ENCODE peak calls at places on chromosome 10, in seven cellular contexts. R is fibroblast of lung; W is activated T-cell treated with anti-CD3 and anti-CD28 coated beads, Interleukin-2, amount 50 U/mL, for 72 hours; K is BE2C; A is stimulated activated CD8-positive, alpha-beta memory T cell treated with anti-CD3 and anti-CD28 coated beads, Interleukin-15, amount 100 ng/mL, for 1 hour; Q is HS-27A; J is heart right ventricle. N is an unnamed sample.

GRCh38 chr10:93461807-93462178 is 20.3 kb downstream of the MYOF start:
- DNase-seq in R (peak; percentile 89), W (no peak), K (peak; percentile 18), A (no peak), Q (no peak), J (no peak), N (no peak)

GRCh38 chr10:105691811-105692210 is 1050.7 kb downstream of the SORCS3 start:
- DNase-seq in R (peak; percentile 12), W (no peak), K (no peak), A (no peak), Q (peak; percentile 9), J (no peak), N (no peak)

GRCh38 chr10:49624629-49625028 is 10.8 kb downstream of the CHAT start:
- DNase-seq in R (no peak), W (no peak), K (no peak), A (no peak), Q (no peak), J (no peak), N (no peak)

GRCh38 chr10:113021268-113022028 is 71.4 kb downstream of the TCF7L2 start:
- DNase-seq in R (no peak), W (no peak), K (no peak), A (no peak), Q (no peak), J (no peak), N (peak; percentile 70)

GRCh38 chr10:79152423-79152817 is 83.7 kb downstream of the ZMIZ1 start:
- DNase-seq in R (no peak), W (no peak), K (no peak), A (no peak), Q (no peak), J (no peak), N (no peak)

GRCh38 chr10:6409982-6410694 is 169.9 kb downstream of the PRKCQ start:
- DNase-seq in R (peak; percentile 51), W (peak; percentile 48), K (no peak), A (peak; percentile 18), Q (no peak), J (peak; percentile 34), N (no peak)

GRCh38 chr10:69686866-69687265 is 56.8 kb downstream of the FAM241B start:
- DNase-seq in R (no peak), W (no peak), K (no peak), A (no peak), Q (no peak), J (no peak), N (no peak)

GRCh38 chr10:35447693-35448407 is 111.5 kb downstream of the CCNY start:
- DNase-seq in R (peak; percentile 92), W (no peak), K (peak; percentile 25), A (no peak), Q (peak; percentile 41), J (no peak), N (no peak)

GRCh38 chr10:97136744-97137143 is 49.0 kb downstream of the SLIT1 start:
- DNase-seq in R (no peak), W (no peak), K (no peak), A (no peak), Q (no peak), J (no peak), N (no peak)

GRCh38 chr10:99658622-99659030 is 683 bp upstream of the ENTPD7 start:
- DNase-seq in R (peak; percentile 71), W (peak; percentile 82), K (peak; percentile 16), A (peak; percentile 4), Q (no peak), J (peak; percentile 55), N (no peak)

GRCh38 chr10:13706604-13707003 is 119.8 kb downstream of the PRPF18 start:
- DNase-seq in R (peak; percentile 35), W (no peak), K (no peak), A (no peak), Q (no peak), J (no peak), N (no peak)

GRCh38 chr10:70886921-70887665 is 1.3 kb downstream of the PCBD1 start:
- DNase-seq in R (no peak), W (no peak), K (no peak), A (no peak), Q (no peak), J (no peak), N (no peak)

GRCh38 chr10:68572151-68572550 is 12.0 kb downstream of the TET1 start:
- DNase-seq in R (no peak), W (no peak), K (no peak), A (no peak), Q (no peak), J (no peak), N (no peak)

GRCh38 chr10:118511720-118512119 is 83.7 kb downstream of the PRLHR start:
- DNase-seq in R (no peak), W (no peak), K (no peak), A (no peak), Q (no peak), J (no peak), N (no peak)

GRCh38 chr10:47101196-47101595 is 190.0 kb downstream of the PTPN20 start:
- DNase-seq in R (no peak), W (no peak), K (no peak), A (no peak), Q (no peak), J (no peak), N (no peak)

GRCh38 chr10:3126741-3127342 is 45.7 kb downstream of the PITRM1 start:
- DNase-seq in R (peak; percentile 16), W (no peak), K (peak; percentile 57), A (no peak), Q (no peak), J (peak; percentile 44), N (no peak)

GRCh38 chr10:118594392-118595063 is 920 bp downstream of the PRLHR start:
- DNase-seq in R (peak; percentile 33), W (peak; percentile 39), K (peak; percentile 34), A (no peak), Q (no peak), J (no peak), N (peak; percentile 11)

GRCh38 chr10:77784856-77785255 is 141.7 kb downstream of the DLG5 start:
- DNase-seq in R (peak; percentile 95), W (no peak), K (no peak), A (no peak), Q (peak; percentile 38), J (no peak), N (no peak)

GRCh38 chr10:86373828-86374227 is 7.2 kb upstream of the GRID1 start:
- DNase-seq in R (no peak), W (no peak), K (no peak), A (no peak), Q (no peak), J (no peak), N (no peak)

GRCh38 chr10:60238408-60239100 is 151.1 kb downstream of the ANK3 start:
- DNase-seq in R (peak; percentile 62), W (no peak), K (peak; percentile 18), A (no peak), Q (peak; percentile 20), J (peak; percentile 22), N (no peak)

GRCh38 chr10:122673731-122674130 is 25.9 kb downstream of the C10orf120 start:
- DNase-seq in R (no peak), W (no peak), K (no peak), A (no peak), Q (no peak), J (no peak), N (no peak)

GRCh38 chr10:61110936-61111335 is 167.0 kb upstream of the RHOBTB1 start:
- DNase-seq in R (no peak), W (no peak), K (no peak), A (no peak), Q (no peak), J (no peak), N (no peak)

GRCh38 chr10:29412452-29413004 is 123.7 kb downstream of the LYZL1 start:
- DNase-seq in R (no peak), W (no peak), K (no peak), A (no peak), Q (no peak), J (no peak), N (no peak)

GRCh38 chr10:58464956-58465355 is 47.7 kb upstream of the BICC1 start:
- DNase-seq in R (no peak), W (no peak), K (no peak), A (no peak), Q (no peak), J (no peak), N (no peak)

GRCh38 chr10:106740-107139 is 28.5 kb upstream of the ZMYND11 start:
- DNase-seq in R (no peak), W (peak; percentile 30), K (no peak), A (no peak), Q (no peak), J (no peak), N (no peak)

GRCh38 chr10:125633517-125633999 is 49.4 kb downstream of the TEX36 start:
- DNase-seq in R (peak; percentile 56), W (no peak), K (no peak), A (no peak), Q (peak; percentile 40), J (no peak), N (no peak)

GRCh38 chr10:77641788-77642397 is 4.3 kb upstream of the KCNMA1 start:
- DNase-seq in R (peak; percentile 65), W (peak; percentile 62), K (peak; percentile 72), A (peak; percentile 31), Q (peak; percentile 41), J (peak; percentile 66), N (no peak)

GRCh38 chr10:33327750-33328149 is 6.7 kb downstream of the NRP1 start:
- DNase-seq in R (peak; percentile 39), W (no peak), K (no peak), A (no peak), Q (no peak), J (no peak), N (no peak)

GRCh38 chr10:3784510-3785250 is at the start of gene KLF6:
- DNase-seq in R (no peak), W (peak; percentile 51), K (peak; percentile 35), A (no peak), Q (no peak), J (no peak), N (peak; percentile 67)

GRCh38 chr10:69914373-69915268 is 112.9 kb downstream of the COL13A1 start:
- DNase-seq in R (peak; percentile 42), W (peak; percentile 63), K (peak; percentile 75), A (peak; percentile 24), Q (peak; percentile 8), J (peak; percentile 70), N (peak; percentile 67)